ENCODE peak calls at places on chromosomes 5 and 9, in five cellular contexts. N is adipocyte, M is sigmoid colon, Z is islet precursor cell, S is SHP77. T is an unnamed sample.

GRCh38 chr5:177185993-177186392 is 52.4 kb downstream of the NSD1 start:
- DNase-seq in N (no peak), M (no peak), Z (no peak), S (no peak), T (no peak)

GRCh38 chr9:794386-794785 is 47.1 kb upstream of the DMRT1 start:
- DNase-seq in N (no peak), M (no peak), Z (no peak), S (no peak), T (no peak)

GRCh38 chr9:26597542-26597941 is 295.1 kb downstream of the CAAP1 start:
- DNase-seq in N (no peak), M (no peak), Z (no peak), S (no peak), T (no peak)

GRCh38 chr9:112047538-112048066 is 127.5 kb downstream of the SUSD1 start:
- DNase-seq in N (no peak), M (no peak), Z (no peak), S (no peak), T (no peak)

GRCh38 chr9:124221685-124222084 is 36.1 kb upstream of the NEK6 start:
- DNase-seq in N (no peak), M (no peak), Z (peak; percentile 44), S (no peak), T (no peak)

GRCh38 chr9:98974994-98975712 is 31.4 kb downstream of the COL15A1 start:
- DNase-seq in N (peak; percentile 86), M (peak; percentile 95), Z (peak; percentile 92), S (peak; percentile 53), T (peak; percentile 84)

GRCh38 chr9:36135791-36136276 is 699 bp upstream of the GLIPR2 start:
- DNase-seq in N (no peak), M (peak; percentile 79), Z (no peak), S (no peak), T (no peak)

GRCh38 chr9:91682806-91683205 is 259.2 kb upstream of the NFIL3 start:
- DNase-seq in N (peak; percentile 32), M (no peak), Z (peak; percentile 85), S (no peak), T (no peak)

GRCh38 chr5:154478752-154479159 is 729 bp upstream of the HAND1 start:
- DNase-seq in N (no peak), M (peak; percentile 75), Z (peak; percentile 97), S (no peak), T (no peak)

GRCh38 chr5:57209316-57210040 is 35.6 kb downstream of the GPBP1 start:
- DNase-seq in N (no peak), M (no peak), Z (no peak), S (no peak), T (no peak)

GRCh38 chr5:139443766-139444473 is 4.6 kb upstream of the DNAJC18 start:
- DNase-seq in N (peak; percentile 47), M (peak; percentile 20), Z (no peak), S (no peak), T (peak; percentile 56)

GRCh38 chr9:81397735-81398381 is 291.5 kb downstream of the TLE1 start:
- DNase-seq in N (no peak), M (no peak), Z (no peak), S (no peak), T (no peak)

GRCh38 chr5:76771705-76772405 is 47.0 kb upstream of the F2RL1 start:
- DNase-seq in N (peak; percentile 25), M (no peak), Z (no peak), S (no peak), T (no peak)

GRCh38 chr5:133611357-133612020 is 852 bp downstream of the FSTL4 start:
- DNase-seq in N (no peak), M (no peak), Z (no peak), S (no peak), T (no peak)

GRCh38 chr9:74006935-74007334 is 490.2 kb upstream of the RORB start:
- DNase-seq in N (peak; percentile 46), M (no peak), Z (no peak), S (no peak), T (no peak)

GRCh38 chr5:103804714-103805113 is 242.1 kb upstream of the NUDT12 start:
- DNase-seq in N (peak; percentile 59), M (no peak), Z (peak; percentile 50), S (no peak), T (no peak)

GRCh38 chr5:172932313-172933017 is 26.8 kb upstream of the RPL26L1 start:
- DNase-seq in N (peak; percentile 86), M (peak; percentile 91), Z (peak; percentile 80), S (peak; percentile 68), T (peak; percentile 75)

GRCh38 chr5:173614591-173614990 is 1.9 kb downstream of the BOD1 start:
- DNase-seq in N (no peak), M (no peak), Z (no peak), S (no peak), T (no peak)

GRCh38 chr9:7153566-7153965 is 395.8 kb downstream of the KDM4C start:
- DNase-seq in N (no peak), M (no peak), Z (no peak), S (no peak), T (no peak)

GRCh38 chr5:143213231-143213850 is 190.1 kb downstream of the NR3C1 start:
- DNase-seq in N (peak; percentile 59), M (peak; percentile 68), Z (peak; percentile 67), S (no peak), T (peak; percentile 55)

GRCh38 chr9:126880226-126880946 is 19.9 kb downstream of the ZBTB34 start:
- DNase-seq in N (no peak), M (no peak), Z (no peak), S (no peak), T (no peak)

GRCh38 chr5:64199425-64199824 is 33.8 kb downstream of the RNF180 start:
- DNase-seq in N (no peak), M (no peak), Z (no peak), S (no peak), T (no peak)